ENCODE peak calls at places on chromosomes 5 and 9, in five cellular contexts. Q is activated CD4-positive, CD25-positive, alpha-beta regulatory T cell treated with anti-CD3 and anti-CD28 coated beads, Interleukin-2, amount 50 U/mL, for 16 hours; W is NCI-H1417; U is memory B cell; H is SW480. S is an unnamed sample.

GRCh38 chr9:35914307-35914807 is 5.1 kb downstream of the SPAAR start:
- DNase-seq in H (peak), Q (no peak), W (no peak), U (no peak), S (no peak)

GRCh38 chr9:22307013-22307711 is 139.5 kb upstream of the DMRTA1 start:
- DNase-seq in W (peak), Q (no peak), H (peak), U (no peak), S (no peak)

GRCh38 chr5:158174918-158175663 is 316.1 kb upstream of the CLINT1 start:
- DNase-seq in W (peak), H (peak), U (peak), Q (peak), S (peak)

GRCh38 chr5:82754347-82754746 is 322.8 kb downstream of the TMEM167A start:
- DNase-seq in U (no peak), H (no peak), Q (no peak), W (no peak), S (no peak)

GRCh38 chr9:127173063-127173462 is 50.6 kb upstream of the ANGPTL2 start:
- DNase-seq in U (no peak), W (no peak), Q (no peak), H (no peak), S (no peak)

GRCh38 chr5:174735498-174736350 is 11.3 kb downstream of the MSX2 start:
- DNase-seq in H (peak), W (no peak), Q (no peak), U (no peak), S (no peak)

GRCh38 chr9:3205421-3206095 is 320.2 kb downstream of the RFX3 start:
- DNase-seq in H (no peak), Q (no peak), W (peak), U (no peak), S (no peak)

GRCh38 chr9:16356196-16356765 is 514.2 kb downstream of the BNC2 start:
- DNase-seq in H (no peak), U (no peak), Q (no peak), W (no peak), S (no peak)

GRCh38 chr5:119328753-119329602 is 26.8 kb upstream of the TNFAIP8 start:
- DNase-seq in H (no peak), W (no peak), U (no peak), Q (no peak), S (no peak)

GRCh38 chr9:76989501-76989900 is 30.0 kb upstream of the FOXB2 start:
- DNase-seq in H (no peak), U (no peak), W (no peak), Q (no peak), S (no peak)

GRCh38 chr5:7763621-7764072 is 87.3 kb downstream of the CFAP90 start:
- DNase-seq in W (no peak), U (no peak), H (no peak), Q (no peak), S (no peak)

GRCh38 chr5:169861934-169862333 is 118.4 kb downstream of the INSYN2B start:
- DNase-seq in H (no peak), Q (no peak), W (no peak), U (no peak), S (no peak)

GRCh38 chr5:124735169-124735858 is 11.1 kb downstream of the ZNF608 start:
- DNase-seq in Q (no peak), H (no peak), W (no peak), U (no peak), S (no peak)

GRCh38 chr5:176508603-176509002 is 28.6 kb downstream of the RNF44 start:
- DNase-seq in W (no peak), U (no peak), Q (no peak), H (no peak), S (no peak)

GRCh38 chr9:21873540-21874221 is 71.2 kb downstream of the MTAP start:
- DNase-seq in W (no peak), H (no peak), Q (no peak), U (no peak), S (no peak)

GRCh38 chr9:18743976-18744375 is 270.0 kb downstream of the ADAMTSL1 start:
- DNase-seq in Q (no peak), W (no peak), H (no peak), U (no peak), S (no peak)

GRCh38 chr9:69136781-69137180 is 37.3 kb upstream of the TJP2 start:
- DNase-seq in U (no peak), H (no peak), W (no peak), Q (no peak), S (no peak)

GRCh38 chr9:15867334-15867733 is 314.5 kb downstream of the CCDC171 start:
- DNase-seq in H (no peak), W (peak), Q (no peak), U (no peak), S (no peak)

GRCh38 chr5:31165729-31166128 is 27.8 kb upstream of the CDH6 start:
- DNase-seq in Q (no peak), U (no peak), H (no peak), W (no peak), S (no peak)

GRCh38 chr9:137218754-137219271 is 3.2 kb downstream of the RNF208 start:
- DNase-seq in Q (no peak), H (no peak), U (no peak), W (no peak), S (no peak)

GRCh38 chr9:12735669-12736068 is 39.2 kb upstream of the LURAP1L start:
- DNase-seq in H (no peak), U (no peak), W (no peak), Q (no peak), S (no peak)

GRCh38 chr5:142841511-142842255 is 71.5 kb downstream of the ARHGAP26 start:
- DNase-seq in W (peak), U (no peak), H (no peak), Q (no peak), S (no peak)

GRCh38 chr5:145983461-145983860 is 47.1 kb downstream of the SH3RF2 start:
- DNase-seq in W (no peak), U (no peak), H (no peak), Q (no peak), S (no peak)

GRCh38 chr9:127942152-127943010 is 4.7 kb upstream of the DPM2 start:
- DNase-seq in U (peak), Q (no peak), W (peak), H (peak), S (peak)

GRCh38 chr9:86723351-86723750 is 224.0 kb downstream of the GAS1 start:
- DNase-seq in W (no peak), H (no peak), U (no peak), Q (no peak), S (no peak)

GRCh38 chr9:4196376-4196775 is 103.5 kb downstream of the GLIS3 start:
- DNase-seq in H (no peak), Q (no peak), U (no peak), W (no peak), S (no peak)

GRCh38 chr9:37753489-37754190 is at the start of gene TRMT10B:
- DNase-seq in U (peak), Q (peak), W (peak), H (peak), S (peak)

GRCh38 chr9:115522928-115523327 is 405.0 kb upstream of the TNC start:
- DNase-seq in W (no peak), U (no peak), H (no peak), Q (no peak), S (no peak)

GRCh38 chr9:6218099-6218502 is 2.5 kb downstream of the IL33 start:
- DNase-seq in W (no peak), Q (no peak), U (no peak), H (no peak), S (no peak)

GRCh38 chr5:173659423-173659822 is 43.0 kb upstream of the BOD1 start:
- DNase-seq in H (no peak), W (no peak), U (no peak), Q (no peak), S (no peak)

GRCh38 chr5:156815988-156816599 is 34.0 kb upstream of the PPP1R2B start:
- DNase-seq in W (peak), Q (no peak), H (peak), U (no peak), S (peak)

GRCh38 chr5:83430130-83431010 is 41.2 kb upstream of the VCAN start:
- DNase-seq in U (peak), Q (peak), W (peak), H (peak), S (peak)

GRCh38 chr9:7338586-7339281 is 460.8 kb downstream of the DMAC1 start:
- DNase-seq in U (no peak), H (no peak), Q (no peak), W (no peak), S (no peak)